ENCODE peak calls at places on chromosomes 11 and 22, in eight cellular contexts. P, F, H, W, M, D, Q and V are unnamed samples.

GRCh38 chr11:59197990-59198389 is 14.7 kb downstream of the MPEG1 start:
- DNase-seq in W (peak), F (peak), H (peak), P (no peak), D (peak), Q (peak), M (no peak), V (no peak)

GRCh38 chr11:61357233-61357893 is 4.3 kb downstream of the CYB561A3 start:
- DNase-seq in H (no peak), Q (no peak), D (no peak), M (no peak), W (no peak), P (no peak), F (no peak), V (peak)

GRCh38 chr11:44700009-44700408 is 26.8 kb upstream of the TSPAN18 start:
- DNase-seq in W (no peak), Q (no peak), M (no peak), H (no peak), P (no peak), D (no peak), F (no peak), V (no peak)

GRCh38 chr22:50729391-50730012 is 8.5 kb upstream of the ACR start:
- DNase-seq in W (no peak), Q (no peak), F (no peak), H (no peak), M (no peak), P (no peak), D (no peak), V (no peak)

GRCh38 chr11:58805065-58805464 is 39.4 kb downstream of the GLYATL2 start:
- DNase-seq in F (no peak), Q (no peak), P (no peak), D (no peak), H (no peak), W (no peak), M (peak), V (no peak)

GRCh38 chr11:86488553-86488952 is 113.9 kb downstream of the CCDC81 start:
- DNase-seq in P (no peak), M (peak), Q (no peak), F (no peak), H (no peak), D (no peak), W (peak), V (no peak)

GRCh38 chr11:128086794-128087193 is 500.6 kb downstream of the ETS1 start:
- DNase-seq in W (no peak), Q (no peak), M (no peak), H (no peak), F (no peak), D (no peak), P (no peak), V (no peak)

GRCh38 chr11:125315088-125315740 is 150.7 kb downstream of the PKNOX2 start:
- DNase-seq in H (peak), F (peak), P (no peak), Q (peak), M (no peak), D (peak), W (no peak), V (no peak)

GRCh38 chr22:19691721-19692341 is 22.5 kb upstream of the SEPTIN5 start:
- DNase-seq in F (peak), M (peak), Q (peak), D (peak), W (no peak), H (no peak), P (no peak), V (no peak)

GRCh38 chr11:130781906-130782305 is 134.4 kb downstream of the SNX19 start:
- DNase-seq in F (peak), P (no peak), W (no peak), H (peak), D (peak), M (peak), Q (no peak), V (no peak)

GRCh38 chr22:40289991-40290459 is 56.3 kb upstream of the ADSL start:
- DNase-seq in Q (no peak), D (no peak), F (peak), H (no peak), W (peak), M (no peak), P (peak), V (peak)

GRCh38 chr22:49345896-49346295 is 481.8 kb downstream of the BRD1 start:
- DNase-seq in Q (no peak), H (no peak), W (no peak), D (no peak), M (no peak), P (no peak), F (no peak), V (no peak)

GRCh38 chr11:87322570-87322969 is 284.8 kb downstream of the TMEM135 start:
- DNase-seq in W (no peak), P (no peak), D (no peak), H (no peak), M (no peak), F (no peak), Q (no peak), V (no peak)

GRCh38 chr11:34454308-34455032 is 15.7 kb downstream of the CAT start:
- DNase-seq in Q (no peak), P (no peak), H (no peak), F (no peak), M (no peak), W (no peak), D (no peak), V (no peak)

GRCh38 chr22:37080438-37080837 is 28.9 kb downstream of the KCTD17 start:
- DNase-seq in D (no peak), Q (no peak), F (no peak), P (no peak), M (no peak), H (no peak), W (no peak), V (no peak)

GRCh38 chr11:102604011-102604410 is 21.1 kb downstream of the MMP20 start:
- DNase-seq in W (no peak), H (no peak), Q (no peak), M (no peak), P (no peak), D (no peak), F (no peak), V (no peak)

GRCh38 chr22:19291218-19291579 is 320 bp downstream of the CLTCL1 start:
- DNase-seq in P (peak), Q (no peak), H (peak), F (peak), D (peak), M (no peak), W (peak), V (peak)

GRCh38 chr22:40265783-40266182 is 80.5 kb upstream of the ADSL start:
- DNase-seq in M (no peak), H (no peak), D (no peak), F (no peak), W (no peak), P (no peak), Q (no peak), V (no peak)

GRCh38 chr11:15157181-15157580 is 42.5 kb downstream of the INSC start:
- DNase-seq in W (no peak), P (no peak), Q (peak), F (peak), D (peak), M (peak), H (no peak), V (no peak)

GRCh38 chr11:112352907-112353306 is 92.2 kb upstream of the PLET1 start:
- DNase-seq in D (no peak), P (no peak), W (no peak), H (no peak), Q (no peak), M (peak), F (no peak), V (no peak)

GRCh38 chr11:22069844-22070243 is 123.0 kb upstream of the ANO5 start:
- DNase-seq in F (no peak), P (no peak), D (no peak), W (no peak), M (no peak), H (no peak), Q (no peak), V (no peak)

GRCh38 chr11:72534859-72535547 is 100.7 kb upstream of the CLPB start:
- DNase-seq in F (no peak), M (no peak), P (no peak), Q (no peak), W (no peak), H (no peak), D (no peak), V (no peak)

GRCh38 chr11:72041364-72042058 is 38.8 kb downstream of the NUMA1 start:
- DNase-seq in H (peak), W (peak), M (peak), P (peak), Q (peak), F (peak), D (peak), V (no peak)

GRCh38 chr11:38593649-38594048 is 1995.6 kb upstream of the RAG2 start:
- DNase-seq in F (peak), H (no peak), M (no peak), W (no peak), P (no peak), Q (no peak), D (peak), V (no peak)

GRCh38 chr11:85941380-85941973 is 86.3 kb downstream of the CCDC83 start:
- DNase-seq in W (peak), D (peak), H (peak), M (peak), P (no peak), F (peak), Q (no peak), V (peak)

GRCh38 chr11:66976048-66976467 is 954 bp downstream of the C11orf86 start:
- DNase-seq in P (no peak), F (no peak), W (no peak), D (peak), M (no peak), H (no peak), Q (no peak), V (peak)

GRCh38 chr11:102824541-102824940 is 18.9 kb downstream of the MMP3 start:
- DNase-seq in F (no peak), W (no peak), H (no peak), P (no peak), M (peak), Q (no peak), D (no peak), V (no peak)

GRCh38 chr22:45129703-45130524 is 33.8 kb upstream of the NUP50 start:
- DNase-seq in P (no peak), H (no peak), F (no peak), D (no peak), Q (no peak), W (peak), M (no peak), V (no peak)

GRCh38 chr11:72759468-72759867 is 7.3 kb upstream of the ARAP1 start:
- DNase-seq in W (no peak), M (no peak), H (no peak), Q (no peak), D (no peak), F (no peak), P (no peak), V (no peak)

GRCh38 chr11:119741369-119742262 is 12.6 kb upstream of the NECTIN1 start:
- DNase-seq in H (peak), F (no peak), W (no peak), M (no peak), P (no peak), Q (no peak), D (peak), V (peak)

GRCh38 chr11:46315033-46315738 is 32.1 kb upstream of the DGKZ start:
- DNase-seq in H (peak), F (peak), M (peak), W (peak), D (peak), P (peak), Q (no peak), V (peak)

GRCh38 chr11:23423656-23424055 is 563.4 kb upstream of the CCDC179 start:
- DNase-seq in D (no peak), W (no peak), Q (no peak), P (no peak), H (no peak), F (no peak), M (no peak), V (no peak)

GRCh38 chr11:3969613-3970012 is 114.1 kb downstream of the STIM1 start:
- DNase-seq in H (no peak), D (no peak), W (no peak), Q (no peak), M (no peak), P (no peak), F (no peak), V (no peak)

GRCh38 chr11:26580929-26581328 is 8.9 kb upstream of the MUC15 start:
- DNase-seq in D (peak), W (no peak), H (no peak), M (peak), F (peak), Q (peak), P (no peak), V (no peak)

GRCh38 chr11:75536786-75537629 is 11.3 kb upstream of the GDPD5 start:
- DNase-seq in Q (no peak), H (no peak), P (no peak), M (peak), F (no peak), D (no peak), W (no peak), V (peak)

GRCh38 chr22:32576553-32577255 is 102.1 kb downstream of the FBXO7 start:
- DNase-seq in D (no peak), Q (no peak), P (no peak), M (no peak), F (no peak), H (no peak), W (peak), V (no peak)

GRCh38 chr11:38274031-38274430 is 1676.0 kb upstream of the RAG2 start:
- DNase-seq in M (no peak), D (peak), H (no peak), W (no peak), Q (no peak), P (no peak), F (peak), V (no peak)

GRCh38 chr11:129408865-129409444 is 33.3 kb downstream of the BARX2 start:
- DNase-seq in Q (no peak), P (no peak), H (no peak), D (no peak), W (no peak), F (no peak), M (no peak), V (no peak)